ENCODE peak calls at places on chromosomes 13 and 19, in four cellular contexts. F is progenitor cell of endocrine pancreas, Z is uterus, A is type B pancreatic cell. O is an unnamed sample.

GRCh38 chr13:101291647-101292515 is 124.4 kb downstream of the NALCN start:
- DNase-seq in F (no peak), Z (no peak), A (no peak), O (no peak)

GRCh38 chr19:1211494-1212234 is 6.1 kb downstream of the STK11 start:
- DNase-seq in F (no peak), Z (peak; percentile 68), A (peak; percentile 65), O (no peak)

GRCh38 chr19:48826606-48827020 is 9.7 kb downstream of the HSD17B14 start:
- DNase-seq in F (no peak), Z (no peak), A (no peak), O (no peak)

GRCh38 chr13:26942184-26942583 is 181.6 kb upstream of the GPR12 start:
- DNase-seq in F (no peak), Z (no peak), A (no peak), O (no peak)

GRCh38 chr13:51797664-51798488 is 6.1 kb downstream of the DHRS12 start:
- DNase-seq in F (peak; percentile 35), Z (peak; percentile 65), A (no peak), O (peak; percentile 36)

GRCh38 chr13:106500450-106500849 is 35.0 kb downstream of the EFNB2 start:
- DNase-seq in F (no peak), Z (no peak), A (no peak), O (no peak)

GRCh38 chr19:34985249-34986022 is 14.7 kb upstream of the GRAMD1A start:
- DNase-seq in F (no peak), Z (peak; percentile 58), A (no peak), O (peak; percentile 89)

GRCh38 chr19:45819769-45820168 is 4.7 kb upstream of the RSPH6A start:
- DNase-seq in F (no peak), Z (no peak), A (no peak), O (no peak)

GRCh38 chr13:80084086-80084676 is 256.7 kb downstream of the SPRY2 start:
- DNase-seq in F (no peak), Z (no peak), A (no peak), O (peak; percentile 75)

GRCh38 chr13:51801631-51802099 is 2.3 kb downstream of the DHRS12 start:
- DNase-seq in F (no peak), Z (peak; percentile 60), A (no peak), O (peak; percentile 54)

GRCh38 chr13:60591348-60591747 is 194.3 kb downstream of the TDRD3 start:
- DNase-seq in F (no peak), Z (no peak), A (no peak), O (no peak)

GRCh38 chr13:19766637-19767036 is 16.1 kb downstream of the PSPC1 start:
- DNase-seq in F (no peak), Z (no peak), A (no peak), O (no peak)

GRCh38 chr19:56837492-56837891 is 3.0 kb downstream of the PEG3 start:
- DNase-seq in F (no peak), Z (peak; percentile 77), A (no peak), O (no peak)

GRCh38 chr19:56838930-56839664 is 1.4 kb downstream of the PEG3 start:
- DNase-seq in F (no peak), Z (peak; percentile 99), A (no peak), O (peak; percentile 16)

GRCh38 chr19:56838680-56838929 is 1.9 kb downstream of the PEG3 start:
- DNase-seq in F (no peak), Z (no peak), A (no peak), O (no peak)

GRCh38 chr19:56837004-56837403 is 3.5 kb downstream of the PEG3 start:
- DNase-seq in F (no peak), Z (peak; percentile 20), A (no peak), O (no peak)

GRCh38 chr19:56837892-56838679 is 2.4 kb downstream of the PEG3 start:
- DNase-seq in F (no peak), Z (peak; percentile 68), A (no peak), O (no peak)
- TF ChIP-seq CTCF in F (no peak), Z (peak; percentile 12), A (no peak), O (no peak)

DNA sequence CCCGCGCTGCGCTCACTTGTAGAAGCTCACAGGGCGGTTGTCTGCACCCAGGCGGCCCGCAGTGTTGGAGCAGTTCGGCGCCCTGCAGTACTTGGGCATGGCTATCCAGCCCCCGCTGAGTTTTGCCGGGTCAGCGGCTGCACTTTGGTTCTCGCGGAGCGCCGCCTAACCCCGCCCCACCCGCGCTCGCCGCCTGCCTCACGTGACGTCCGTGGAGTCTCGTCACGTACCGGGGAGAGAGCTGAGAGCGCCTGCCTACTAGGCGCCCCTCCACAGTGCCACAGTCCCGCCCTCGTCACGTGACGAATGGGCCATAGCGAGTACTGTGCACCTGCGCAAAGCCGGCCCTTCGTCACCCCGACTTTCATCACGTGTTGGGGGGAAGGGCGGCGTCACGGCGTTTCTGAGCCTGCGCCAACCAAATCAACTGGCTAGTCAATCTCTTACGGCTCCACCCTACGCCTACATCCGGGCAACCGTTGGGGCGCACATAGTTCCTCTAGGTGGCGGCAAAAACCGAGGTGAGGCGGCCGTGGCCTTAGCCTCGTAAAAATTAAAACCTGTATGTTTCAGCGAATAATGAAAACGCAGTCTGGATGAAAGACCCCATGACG is at the start of gene THAP8:
- DNase-seq in F (peak; percentile 97), Z (peak; percentile 100), A (peak; percentile 99), O (peak; percentile 100)
- TF ChIP-seq CTCF in F (peak; percentile 52), Z (peak; percentile 13), A (peak; percentile 68), O (peak; percentile 31)

GRCh38 chr13:91158015-91158390 is 189.5 kb upstream of the MIR17HG start:
- DNase-seq in F (no peak), Z (no peak), A (no peak), O (no peak)
- TF ChIP-seq CTCF in F (peak; percentile 28), Z (no peak), A (peak; percentile 44), O (no peak)

GRCh38 chr13:39415003-39415402 is 188.0 kb downstream of the LHFPL6 start:
- DNase-seq in F (no peak), Z (peak; percentile 41), A (no peak), O (peak; percentile 97)

GRCh38 chr13:39417131-39417530 is 185.9 kb downstream of the LHFPL6 start:
- DNase-seq in F (no peak), Z (no peak), A (no peak), O (no peak)

GRCh38 chr13:39414339-39414738 is 188.7 kb downstream of the LHFPL6 start:
- DNase-seq in F (no peak), Z (no peak), A (no peak), O (no peak)

GRCh38 chr13:39417643-39418042 is 185.3 kb downstream of the LHFPL6 start:
- DNase-seq in F (no peak), Z (no peak), A (no peak), O (peak; percentile 74)

DNA sequence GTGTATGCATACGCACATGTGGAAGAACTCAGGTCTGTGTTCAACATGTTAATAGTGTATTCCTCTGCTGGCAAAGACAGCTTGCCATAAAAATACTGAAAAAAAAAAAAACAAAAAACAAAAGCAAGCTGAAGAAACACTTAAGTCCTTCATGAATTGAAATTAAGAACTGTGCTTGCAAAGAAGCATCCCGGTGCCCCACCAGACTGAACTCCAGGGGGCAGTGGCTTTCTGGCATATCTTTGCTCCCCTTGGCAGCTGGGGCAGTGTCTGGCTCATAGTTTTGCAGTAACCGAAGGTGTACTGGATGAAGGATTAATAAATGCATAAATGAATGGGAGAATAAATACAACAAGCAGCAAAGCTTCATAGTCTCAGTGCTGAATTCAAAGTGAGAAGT is 187.6 kb downstream of the LHFPL6 start:
- DNase-seq in F (no peak), Z (peak; percentile 53), A (no peak), O (peak; percentile 78)
- TF ChIP-seq CTCF in F (peak; percentile 35), Z (peak; percentile 57), A (peak; percentile 67), O (peak; percentile 57)

GRCh38 chr19:18322318-18322758 is 538 bp downstream of the LSM4 start:
- DNase-seq in F (no peak), Z (no peak), A (no peak), O (peak; percentile 34)
- TF ChIP-seq CTCF in F (peak; percentile 34), Z (no peak), A (no peak), O (no peak)

GRCh38 chr19:32866564-32867265 is 2.9 kb downstream of the SLC7A9 start:
- DNase-seq in F (no peak), Z (no peak), A (no peak), O (no peak)
- TF ChIP-seq CTCF in F (no peak), Z (no peak), A (no peak), O (no peak)

GRCh38 chr19:2540646-2541454 is 64.9 kb downstream of the GADD45B start:
- DNase-seq in F (peak; percentile 81), Z (peak; percentile 87), A (peak; percentile 93), O (peak; percentile 94)
- TF ChIP-seq CTCF in F (peak; percentile 40), Z (no peak), A (peak; percentile 57), O (no peak)

GRCh38 chr13:48563611-48564010 is 30.7 kb upstream of the RCBTB2 start:
- DNase-seq in F (no peak), Z (no peak), A (no peak), O (peak; percentile 57)
- TF ChIP-seq CTCF in F (no peak), Z (no peak), A (no peak), O (no peak)

DNA sequence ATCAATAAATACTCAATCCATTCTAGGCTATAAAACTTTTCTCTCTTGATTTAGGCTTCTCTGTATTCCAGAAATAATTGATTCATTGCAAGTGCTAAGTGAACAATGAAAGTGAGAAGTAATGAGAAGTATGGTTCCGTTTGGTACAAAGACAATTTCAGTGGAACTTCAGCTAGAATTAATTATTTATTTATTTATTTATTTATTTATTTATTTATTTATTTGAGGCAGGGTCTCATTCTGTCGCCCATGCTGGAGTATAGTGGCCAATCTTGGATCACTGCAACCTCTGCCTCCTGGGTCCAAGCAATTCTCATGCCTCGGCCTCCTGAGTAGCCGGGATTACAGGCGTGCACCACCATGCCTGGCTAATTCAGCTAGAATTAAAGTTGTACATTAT is 262.1 kb downstream of the B3GLCT start:
- DNase-seq in F (no peak), Z (no peak), A (no peak), O (no peak)
- TF ChIP-seq CTCF in F (no peak), Z (no peak), A (no peak), O (no peak)